ENCODE peak calls at places on chromosome 20, in ten cellular contexts. B is Peyer's patch, Y is esophagus squamous epithelium, Z is GM20000, E is lung, Q is A673, L is HCT116, O is HFFc6, I is nephron progenitor cell, D is retinal pigment epithelial cell. S is an unnamed sample.

GRCh38 chr20:49916146-49917002 is 1.0 kb upstream of the SPATA2 start:
- DNase-seq in B (no peak), Y (no peak), Z (peak), E (no peak), Q (peak), L (no peak), O (peak), I (no peak), D (no peak), S (no peak)

GRCh38 chr20:63274381-63275228 is 2.0 kb downstream of the ARFGAP1 start:
- DNase-seq in B (no peak), Y (no peak), Z (no peak), E (no peak), Q (no peak), L (no peak), O (no peak), I (no peak), D (no peak), S (no peak)

GRCh38 chr20:58753267-58753928 is 60.8 kb downstream of the NPEPL1 start:
- DNase-seq in B (no peak), Y (no peak), Z (no peak), E (peak), Q (no peak), L (no peak), O (no peak), I (peak), D (no peak), S (no peak)

GRCh38 chr20:4038047-4038459 is 22.7 kb upstream of the RNF24 start:
- DNase-seq in B (peak), Y (peak), Z (peak), E (peak), Q (peak), L (no peak), O (peak), I (peak), D (no peak), S (peak)

GRCh38 chr20:1964659-1965405 is 29.0 kb downstream of the PDYN start:
- DNase-seq in B (no peak), Y (no peak), Z (no peak), E (no peak), Q (no peak), L (no peak), O (no peak), I (peak), D (no peak), S (no peak)

GRCh38 chr20:6075428-6076219 is 21.8 kb upstream of the LRRN4 start:
- DNase-seq in B (no peak), Y (no peak), Z (no peak), E (no peak), Q (no peak), L (no peak), O (no peak), I (no peak), D (no peak), S (no peak)

GRCh38 chr20:49029203-49029602 is 16.9 kb upstream of the CSE1L start:
- DNase-seq in B (no peak), Y (no peak), Z (no peak), E (no peak), Q (no peak), L (no peak), O (no peak), I (no peak), D (no peak), S (no peak)

GRCh38 chr20:54027704-54028103 is 42.7 kb downstream of the BCAS1 start:
- DNase-seq in B (no peak), Y (no peak), Z (no peak), E (no peak), Q (no peak), L (no peak), O (no peak), I (no peak), D (no peak), S (no peak)

GRCh38 chr20:40887100-40887499 is 141.5 kb upstream of the TOP1 start:
- DNase-seq in B (no peak), Y (no peak), Z (no peak), E (no peak), Q (no peak), L (no peak), O (no peak), I (no peak), D (no peak), S (no peak)

GRCh38 chr20:555933-556332 is 12.3 kb upstream of the CSNK2A1 start:
- DNase-seq in B (no peak), Y (no peak), Z (no peak), E (no peak), Q (peak), L (no peak), O (no peak), I (no peak), D (no peak), S (no peak)

GRCh38 chr20:33280000-33280680 is 2.9 kb upstream of the BPIFB1 start:
- DNase-seq in B (no peak), Y (no peak), Z (no peak), E (no peak), Q (no peak), L (no peak), O (no peak), I (no peak), D (no peak), S (no peak)
- TF ChIP-seq CTCF in B (no peak), Y (no peak), Z (no peak), E (no peak), Q (no peak), L (no peak), O (no peak), I (no peak), D (no peak), S (no peak)

GRCh38 chr20:37903317-37904007 is 535 bp downstream of the VSTM2L start:
- DNase-seq in B (no peak), Y (no peak), Z (peak), E (no peak), Q (no peak), L (no peak), O (no peak), I (no peak), D (no peak), S (no peak)
- TF ChIP-seq CTCF in B (no peak), Y (no peak), Z (peak), E (no peak), Q (peak), L (no peak), O (peak), I (peak), D (peak), S (peak)

GRCh38 chr20:46206025-46206424 is 87.9 kb downstream of the CD40 start:
- DNase-seq in B (no peak), Y (no peak), Z (peak), E (peak), Q (no peak), L (no peak), O (peak), I (no peak), D (no peak), S (no peak)
- TF ChIP-seq CTCF in B (no peak), Y (no peak), Z (no peak), E (no peak), Q (no peak), L (no peak), O (no peak), I (no peak), D (no peak), S (no peak)

DNA sequence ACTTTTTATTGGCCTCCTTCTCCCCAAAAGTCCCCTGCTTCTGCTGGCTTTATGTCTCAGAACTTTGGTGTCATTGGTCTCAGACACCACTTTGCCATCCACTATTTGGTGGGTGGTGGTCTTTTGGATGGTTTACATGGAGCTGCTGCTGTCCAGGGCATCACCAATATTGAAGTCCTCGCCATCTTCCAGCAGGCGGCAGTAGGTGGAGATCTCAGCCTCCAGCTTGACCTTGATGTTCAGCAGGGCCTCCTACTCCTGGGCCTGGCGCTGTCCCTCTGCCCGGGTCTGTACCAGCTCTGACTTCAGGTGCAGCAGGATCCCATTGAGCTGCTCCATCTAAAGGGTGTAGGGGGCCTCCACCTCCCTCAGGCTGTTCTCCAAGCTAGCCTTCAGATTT is 148.4 kb upstream of the FOXA2 start:
- DNase-seq in B (no peak), Y (no peak), Z (no peak), E (no peak), Q (no peak), L (no peak), O (no peak), I (no peak), D (no peak), S (no peak)
- TF ChIP-seq CTCF in B (no peak), Y (no peak), Z (no peak), E (no peak), Q (no peak), L (no peak), O (no peak), I (no peak), D (no peak), S (no peak)

GRCh38 chr20:42485566-42485965 is 704.1 kb downstream of the PTPRT start:
- DNase-seq in B (no peak), Y (no peak), Z (no peak), E (no peak), Q (no peak), L (no peak), O (no peak), I (no peak), D (no peak), S (no peak)

GRCh38 chr20:42484335-42484734 is 705.4 kb downstream of the PTPRT start:
- DNase-seq in B (no peak), Y (no peak), Z (no peak), E (peak), Q (no peak), L (no peak), O (no peak), I (no peak), D (no peak), S (no peak)

GRCh38 chr20:42482808-42483207 is 706.9 kb downstream of the PTPRT start:
- DNase-seq in B (no peak), Y (no peak), Z (no peak), E (no peak), Q (no peak), L (no peak), O (no peak), I (no peak), D (no peak), S (no peak)

GRCh38 chr20:42484790-42485365 is 704.8 kb downstream of the PTPRT start:
- DNase-seq in B (no peak), Y (no peak), Z (no peak), E (no peak), Q (no peak), L (no peak), O (no peak), I (no peak), D (no peak), S (no peak)

DNA sequence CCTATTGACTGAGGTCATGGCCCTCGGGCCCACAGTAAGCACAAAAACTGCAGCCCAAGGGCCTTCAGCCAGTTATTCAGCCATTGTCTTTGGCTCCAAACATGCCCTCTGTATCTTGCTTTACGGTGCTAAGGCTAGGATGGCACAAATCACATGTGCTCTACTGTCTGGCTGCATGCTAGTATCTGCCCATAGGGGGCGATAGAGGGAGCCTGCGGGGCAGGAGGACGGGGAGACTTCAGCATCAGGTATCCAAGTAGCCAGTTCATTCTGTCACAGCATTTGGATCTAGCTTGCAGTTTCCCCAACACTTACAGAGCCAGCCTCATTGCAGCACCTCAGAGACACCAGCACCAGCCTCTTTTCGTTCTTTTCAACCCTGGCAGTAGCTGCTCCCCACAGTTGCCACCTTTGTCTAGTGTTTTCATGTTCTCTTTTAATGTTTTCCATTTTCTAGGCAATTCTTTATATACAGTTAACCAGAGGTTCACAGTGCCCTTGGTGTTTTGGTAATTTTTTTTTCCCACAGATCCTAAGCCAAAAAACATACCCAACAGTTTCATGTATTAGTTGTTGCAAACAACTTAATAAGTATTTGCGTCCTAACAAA is 705.9 kb downstream of the PTPRT start:
- DNase-seq in B (no peak), Y (no peak), Z (no peak), E (no peak), Q (peak), L (no peak), O (no peak), I (peak), D (no peak), S (no peak)
- TF ChIP-seq CTCF in B (no peak), Y (no peak), Z (peak), E (no peak), Q (peak), L (no peak), O (peak), I (peak), D (no peak), S (peak)

DNA sequence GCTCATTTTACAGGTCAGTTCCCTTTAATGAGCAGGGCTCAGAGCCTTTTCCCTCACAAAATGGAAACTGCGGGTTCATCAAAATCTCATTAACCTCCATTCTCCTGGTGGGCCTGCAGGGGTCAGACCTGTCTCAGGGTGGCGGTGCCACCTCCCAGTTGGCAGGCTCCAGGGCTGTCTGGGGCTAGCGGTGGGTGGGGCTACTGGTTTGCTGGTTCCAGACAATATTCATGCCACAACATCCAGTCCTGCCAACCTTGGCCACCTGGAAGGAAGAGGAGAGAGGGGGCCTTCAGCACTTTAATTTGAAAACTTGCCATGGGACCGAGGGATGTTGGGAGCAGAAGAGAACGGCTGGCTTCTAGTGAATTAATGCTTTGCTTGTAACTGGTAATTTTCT is 41.9 kb upstream of the CTNNBL1 start:
- DNase-seq in B (no peak), Y (no peak), Z (peak), E (peak), Q (peak), L (peak), O (peak), I (peak), D (no peak), S (no peak)
- TF ChIP-seq CTCF in B (no peak), Y (peak), Z (no peak), E (no peak), Q (peak), L (peak), O (peak), I (peak), D (peak), S (no peak)

GRCh38 chr20:60261323-60261722 is 303.1 kb downstream of the CDH26 start:
- DNase-seq in B (no peak), Y (no peak), Z (no peak), E (no peak), Q (no peak), L (no peak), O (no peak), I (no peak), D (no peak), S (no peak)

GRCh38 chr20:60264024-60264709 is 305.9 kb downstream of the CDH26 start:
- DNase-seq in B (no peak), Y (no peak), Z (no peak), E (no peak), Q (no peak), L (no peak), O (no peak), I (no peak), D (no peak), S (no peak)

GRCh38 chr20:60266184-60266823 is 308.1 kb downstream of the CDH26 start:
- DNase-seq in B (no peak), Y (no peak), Z (no peak), E (no peak), Q (no peak), L (no peak), O (no peak), I (no peak), D (no peak), S (no peak)

GRCh38 chr20:60258255-60258863 is 300.1 kb downstream of the CDH26 start:
- DNase-seq in B (no peak), Y (no peak), Z (no peak), E (no peak), Q (no peak), L (no peak), O (no peak), I (no peak), D (no peak), S (no peak)

DNA sequence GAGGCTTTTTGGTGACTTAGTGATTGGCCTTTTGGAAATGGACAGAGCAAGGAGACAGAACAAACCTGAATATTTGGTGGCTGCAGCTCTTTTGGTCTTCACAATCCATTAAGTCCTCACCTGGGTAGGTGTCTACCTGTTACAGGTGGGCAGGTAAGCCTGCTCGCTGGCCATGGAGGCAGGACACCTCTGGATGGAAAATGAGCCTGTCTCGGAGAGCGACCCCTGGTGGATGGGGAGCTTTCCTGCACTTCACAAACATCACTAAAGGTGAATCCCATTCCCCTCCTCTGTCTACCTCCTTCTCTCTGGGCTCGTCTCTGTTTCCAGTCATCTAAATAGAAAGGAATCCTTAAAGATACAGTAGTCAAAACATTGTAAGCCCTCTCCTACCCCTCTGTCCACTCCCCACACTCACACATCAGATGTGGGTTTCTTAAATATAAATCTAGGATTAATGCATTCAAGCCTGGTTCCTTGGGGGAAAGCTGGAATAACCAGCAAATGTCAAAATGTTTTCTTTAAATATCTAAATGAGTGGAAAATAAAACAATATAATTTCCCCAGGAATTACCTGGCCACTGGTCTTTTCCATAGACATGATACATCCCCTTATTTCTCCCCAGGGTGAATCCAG is 304.9 kb downstream of the CDH26 start:
- DNase-seq in B (no peak), Y (no peak), Z (peak), E (peak), Q (peak), L (no peak), O (no peak), I (peak), D (no peak), S (peak)
- TF ChIP-seq CTCF in B (peak), Y (peak), Z (peak), E (peak), Q (peak), L (no peak), O (peak), I (peak), D (peak), S (peak)

DNA sequence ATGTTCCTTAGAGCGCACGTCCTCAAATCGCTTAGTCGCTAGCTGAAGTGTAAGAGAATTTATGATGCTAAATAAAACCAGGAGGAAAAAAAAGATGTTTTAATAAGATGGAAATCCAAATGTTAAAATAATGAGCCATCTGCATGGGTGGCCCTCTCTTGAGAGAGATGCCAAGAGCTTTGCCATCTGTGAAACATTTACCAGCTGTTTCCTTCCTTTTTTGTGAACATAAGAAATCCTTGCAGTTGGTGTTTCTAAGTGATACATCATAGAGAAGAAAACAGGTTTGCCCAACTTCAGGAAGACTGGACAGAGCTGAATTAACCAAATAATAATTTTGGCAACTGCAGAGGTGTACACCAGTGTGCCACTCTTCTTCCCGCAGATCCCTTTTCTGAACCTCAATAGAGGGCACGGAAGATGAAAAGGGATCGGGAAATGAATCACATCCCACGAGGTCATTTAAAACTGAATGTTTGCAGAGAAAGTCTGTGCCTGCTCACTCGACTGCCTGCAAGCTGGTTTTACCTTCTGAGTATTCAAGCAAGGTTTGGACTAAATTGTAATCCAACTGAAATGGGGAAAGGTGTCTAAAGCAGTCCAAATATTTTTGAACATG is 35.7 kb upstream of the TSHZ2 start:
- DNase-seq in B (no peak), Y (no peak), Z (no peak), E (no peak), Q (no peak), L (no peak), O (no peak), I (no peak), D (no peak), S (no peak)
- TF ChIP-seq CTCF in B (no peak), Y (no peak), Z (no peak), E (no peak), Q (no peak), L (no peak), O (no peak), I (no peak), D (no peak), S (no peak)

DNA sequence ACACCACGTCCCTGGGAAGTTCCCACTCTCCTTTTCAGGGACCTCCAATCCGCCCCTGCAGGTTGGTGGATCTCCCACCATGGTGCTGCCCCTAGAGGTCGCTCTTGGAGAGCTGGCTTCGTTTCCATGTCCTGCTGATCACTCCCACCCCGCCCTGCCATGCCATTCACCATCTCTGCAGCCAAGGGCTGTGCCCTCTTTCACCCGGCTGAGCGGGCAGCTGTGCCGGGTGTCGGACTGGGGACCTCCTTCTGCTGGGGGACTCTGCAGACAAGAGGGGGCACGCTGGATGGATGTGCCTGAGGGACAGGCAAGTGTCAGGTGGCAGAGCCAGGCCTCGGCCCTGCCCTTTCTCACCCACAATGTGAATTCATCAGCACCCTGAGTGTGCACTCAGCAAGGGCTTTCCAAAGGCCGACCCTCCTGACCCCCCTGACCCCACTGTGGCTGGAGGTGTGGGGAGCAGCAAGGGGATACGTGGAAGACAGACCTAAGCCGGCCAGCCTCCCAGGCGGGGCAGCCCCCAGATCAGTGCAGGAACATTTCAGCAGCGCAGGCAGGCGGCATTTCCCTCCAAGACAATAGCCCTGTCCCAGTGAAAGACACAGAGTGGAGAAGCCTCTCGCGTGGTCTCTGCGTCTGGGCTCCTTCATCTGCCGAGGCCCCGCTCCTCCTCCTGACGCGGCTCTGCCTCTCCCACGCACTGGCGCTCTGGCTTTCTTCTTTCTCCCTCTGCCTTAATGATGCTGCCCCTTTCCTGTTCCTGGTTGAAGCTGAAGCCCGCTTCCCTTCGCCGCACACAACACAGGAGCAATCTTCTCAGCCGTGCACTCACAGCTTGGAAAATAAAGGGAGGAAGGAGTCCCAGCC is 347.2 kb downstream of the CDH4 start:
- DNase-seq in B (no peak), Y (no peak), Z (no peak), E (no peak), Q (peak), L (no peak), O (no peak), I (peak), D (no peak), S (no peak)
- TF ChIP-seq CTCF in B (no peak), Y (no peak), Z (no peak), E (no peak), Q (peak), L (no peak), O (peak), I (peak), D (peak), S (no peak)